ENCODE peak calls at places on chromosomes 2 and 18, in nine cellular contexts. One of them, this sample, is unnamed.

GRCh38 chr18:49648811-49649210 is 87.0 kb downstream of the LIPG start:
- DNase-seq in bronchial epithelial cell: no peak
- DNase-seq in stimulated activated CD8-positive, alpha-beta memory T cell treated with anti-CD3 and anti-CD28 coated beads, Interleukin-7, amount 100 ng/mL, for 1 hour: no peak
- DNase-seq in A549: no peak
- DNase-seq in NCI-H774: no peak
- DNase-seq in activated naive CD4-positive, alpha-beta T cell treated with anti-CD3 and anti-CD28 coated beads for 36 hours: no peak
- DNase-seq in fibroblast of lung: no peak
- DNase-seq in T-helper 2 cell: no peak
- DNase-seq in stimulated activated CD4-positive, alpha-beta T cell treated with anti-CD3 and anti-CD28 coated beads, Interleukin-1b, Interleukin-23, amount 100 ng/mL, for 24 hours: no peak
- DNase-seq in this sample: no peak

GRCh38 chr2:11775384-11775783 is 29.0 kb downstream of the LPIN1 start:
- DNase-seq in stimulated activated CD4-positive, alpha-beta T cell treated with anti-CD3 and anti-CD28 coated beads, Interleukin-1b, Interleukin-23, amount 100 ng/mL, for 24 hours: no peak
- DNase-seq in T-helper 2 cell: no peak
- DNase-seq in bronchial epithelial cell: no peak
- DNase-seq in activated naive CD4-positive, alpha-beta T cell treated with anti-CD3 and anti-CD28 coated beads for 36 hours: no peak
- DNase-seq in fibroblast of lung: peak; percentile 51
- DNase-seq in NCI-H774: no peak
- DNase-seq in A549: no peak
- DNase-seq in stimulated activated CD8-positive, alpha-beta memory T cell treated with anti-CD3 and anti-CD28 coated beads, Interleukin-7, amount 100 ng/mL, for 1 hour: no peak
- DNase-seq in this sample: no peak

GRCh38 chr2:216308532-216308931 is 63.8 kb downstream of the MARCHF4 start:
- DNase-seq in NCI-H774: no peak
- DNase-seq in fibroblast of lung: peak; percentile 94
- DNase-seq in stimulated activated CD4-positive, alpha-beta T cell treated with anti-CD3 and anti-CD28 coated beads, Interleukin-1b, Interleukin-23, amount 100 ng/mL, for 24 hours: no peak
- DNase-seq in stimulated activated CD8-positive, alpha-beta memory T cell treated with anti-CD3 and anti-CD28 coated beads, Interleukin-7, amount 100 ng/mL, for 1 hour: no peak
- DNase-seq in activated naive CD4-positive, alpha-beta T cell treated with anti-CD3 and anti-CD28 coated beads for 36 hours: no peak
- DNase-seq in A549: no peak
- DNase-seq in T-helper 2 cell: no peak
- DNase-seq in bronchial epithelial cell: no peak
- DNase-seq in this sample: no peak

GRCh38 chr2:44430340-44430739 is 68.6 kb downstream of the CAMKMT start:
- DNase-seq in stimulated activated CD8-positive, alpha-beta memory T cell treated with anti-CD3 and anti-CD28 coated beads, Interleukin-7, amount 100 ng/mL, for 1 hour: no peak
- DNase-seq in activated naive CD4-positive, alpha-beta T cell treated with anti-CD3 and anti-CD28 coated beads for 36 hours: no peak
- DNase-seq in bronchial epithelial cell: no peak
- DNase-seq in fibroblast of lung: no peak
- DNase-seq in NCI-H774: peak; percentile 20
- DNase-seq in A549: no peak
- DNase-seq in stimulated activated CD4-positive, alpha-beta T cell treated with anti-CD3 and anti-CD28 coated beads, Interleukin-1b, Interleukin-23, amount 100 ng/mL, for 24 hours: no peak
- DNase-seq in T-helper 2 cell: no peak
- DNase-seq in this sample: no peak

GRCh38 chr2:197307236-197307932 is 3.2 kb downstream of the ANKRD44 start:
- DNase-seq in stimulated activated CD4-positive, alpha-beta T cell treated with anti-CD3 and anti-CD28 coated beads, Interleukin-1b, Interleukin-23, amount 100 ng/mL, for 24 hours: no peak
- DNase-seq in NCI-H774: no peak
- DNase-seq in stimulated activated CD8-positive, alpha-beta memory T cell treated with anti-CD3 and anti-CD28 coated beads, Interleukin-7, amount 100 ng/mL, for 1 hour: no peak
- DNase-seq in A549: no peak
- DNase-seq in T-helper 2 cell: no peak
- DNase-seq in bronchial epithelial cell: no peak
- DNase-seq in fibroblast of lung: no peak
- DNase-seq in activated naive CD4-positive, alpha-beta T cell treated with anti-CD3 and anti-CD28 coated beads for 36 hours: no peak
- DNase-seq in this sample: no peak

GRCh38 chr2:9831670-9832069 is 11.6 kb upstream of the TAF1B start:
- DNase-seq in activated naive CD4-positive, alpha-beta T cell treated with anti-CD3 and anti-CD28 coated beads for 36 hours: no peak
- DNase-seq in stimulated activated CD4-positive, alpha-beta T cell treated with anti-CD3 and anti-CD28 coated beads, Interleukin-1b, Interleukin-23, amount 100 ng/mL, for 24 hours: no peak
- DNase-seq in stimulated activated CD8-positive, alpha-beta memory T cell treated with anti-CD3 and anti-CD28 coated beads, Interleukin-7, amount 100 ng/mL, for 1 hour: no peak
- DNase-seq in bronchial epithelial cell: no peak
- DNase-seq in T-helper 2 cell: no peak
- DNase-seq in NCI-H774: no peak
- DNase-seq in A549: no peak
- DNase-seq in fibroblast of lung: no peak
- DNase-seq in this sample: no peak

GRCh38 chr2:149737882-149738281 is 150.3 kb upstream of the MMADHC start:
- DNase-seq in activated naive CD4-positive, alpha-beta T cell treated with anti-CD3 and anti-CD28 coated beads for 36 hours: no peak
- DNase-seq in stimulated activated CD8-positive, alpha-beta memory T cell treated with anti-CD3 and anti-CD28 coated beads, Interleukin-7, amount 100 ng/mL, for 1 hour: no peak
- DNase-seq in fibroblast of lung: no peak
- DNase-seq in A549: no peak
- DNase-seq in T-helper 2 cell: no peak
- DNase-seq in NCI-H774: no peak
- DNase-seq in bronchial epithelial cell: peak; percentile 15
- DNase-seq in stimulated activated CD4-positive, alpha-beta T cell treated with anti-CD3 and anti-CD28 coated beads, Interleukin-1b, Interleukin-23, amount 100 ng/mL, for 24 hours: no peak
- DNase-seq in this sample: no peak

GRCh38 chr18:9094307-9095226 is 7.9 kb upstream of the NDUFV2 start:
- DNase-seq in T-helper 2 cell: no peak
- DNase-seq in A549: peak; percentile 89
- DNase-seq in stimulated activated CD4-positive, alpha-beta T cell treated with anti-CD3 and anti-CD28 coated beads, Interleukin-1b, Interleukin-23, amount 100 ng/mL, for 24 hours: no peak
- DNase-seq in fibroblast of lung: peak; percentile 90
- DNase-seq in NCI-H774: no peak
- DNase-seq in stimulated activated CD8-positive, alpha-beta memory T cell treated with anti-CD3 and anti-CD28 coated beads, Interleukin-7, amount 100 ng/mL, for 1 hour: no peak
- DNase-seq in activated naive CD4-positive, alpha-beta T cell treated with anti-CD3 and anti-CD28 coated beads for 36 hours: peak; percentile 81
- DNase-seq in bronchial epithelial cell: peak; percentile 80
- DNase-seq in this sample: peak; percentile 92

GRCh38 chr2:19648583-19648982 is 253.2 kb downstream of the TTC32 start:
- DNase-seq in NCI-H774: no peak
- DNase-seq in stimulated activated CD8-positive, alpha-beta memory T cell treated with anti-CD3 and anti-CD28 coated beads, Interleukin-7, amount 100 ng/mL, for 1 hour: no peak
- DNase-seq in A549: peak; percentile 66
- DNase-seq in stimulated activated CD4-positive, alpha-beta T cell treated with anti-CD3 and anti-CD28 coated beads, Interleukin-1b, Interleukin-23, amount 100 ng/mL, for 24 hours: no peak
- DNase-seq in fibroblast of lung: peak; percentile 81
- DNase-seq in T-helper 2 cell: no peak
- DNase-seq in activated naive CD4-positive, alpha-beta T cell treated with anti-CD3 and anti-CD28 coated beads for 36 hours: no peak
- DNase-seq in bronchial epithelial cell: peak; percentile 97
- DNase-seq in this sample: no peak

GRCh38 chr2:145341536-145341935 is 821.6 kb upstream of the ZEB2 start:
- DNase-seq in bronchial epithelial cell: no peak
- DNase-seq in activated naive CD4-positive, alpha-beta T cell treated with anti-CD3 and anti-CD28 coated beads for 36 hours: no peak
- DNase-seq in fibroblast of lung: no peak
- DNase-seq in NCI-H774: no peak
- DNase-seq in stimulated activated CD8-positive, alpha-beta memory T cell treated with anti-CD3 and anti-CD28 coated beads, Interleukin-7, amount 100 ng/mL, for 1 hour: no peak
- DNase-seq in stimulated activated CD4-positive, alpha-beta T cell treated with anti-CD3 and anti-CD28 coated beads, Interleukin-1b, Interleukin-23, amount 100 ng/mL, for 24 hours: no peak
- DNase-seq in A549: no peak
- DNase-seq in T-helper 2 cell: no peak
- DNase-seq in this sample: no peak

GRCh38 chr2:237290249-237290648 is 123.7 kb downstream of the COL6A3 start:
- DNase-seq in fibroblast of lung: peak; percentile 40
- DNase-seq in bronchial epithelial cell: no peak
- DNase-seq in A549: no peak
- DNase-seq in stimulated activated CD8-positive, alpha-beta memory T cell treated with anti-CD3 and anti-CD28 coated beads, Interleukin-7, amount 100 ng/mL, for 1 hour: no peak
- DNase-seq in NCI-H774: no peak
- DNase-seq in T-helper 2 cell: no peak
- DNase-seq in activated naive CD4-positive, alpha-beta T cell treated with anti-CD3 and anti-CD28 coated beads for 36 hours: no peak
- DNase-seq in stimulated activated CD4-positive, alpha-beta T cell treated with anti-CD3 and anti-CD28 coated beads, Interleukin-1b, Interleukin-23, amount 100 ng/mL, for 24 hours: no peak
- DNase-seq in this sample: no peak

GRCh38 chr2:65319674-65320041 is 92.0 kb downstream of the ACTR2 start:
- DNase-seq in fibroblast of lung: no peak
- DNase-seq in stimulated activated CD8-positive, alpha-beta memory T cell treated with anti-CD3 and anti-CD28 coated beads, Interleukin-7, amount 100 ng/mL, for 1 hour: no peak
- DNase-seq in T-helper 2 cell: no peak
- DNase-seq in activated naive CD4-positive, alpha-beta T cell treated with anti-CD3 and anti-CD28 coated beads for 36 hours: no peak
- DNase-seq in bronchial epithelial cell: no peak
- DNase-seq in NCI-H774: no peak
- DNase-seq in stimulated activated CD4-positive, alpha-beta T cell treated with anti-CD3 and anti-CD28 coated beads, Interleukin-1b, Interleukin-23, amount 100 ng/mL, for 24 hours: no peak
- DNase-seq in A549: no peak
- DNase-seq in this sample: no peak

GRCh38 chr2:128950760-128951159 is 632.1 kb upstream of the HS6ST1 start:
- DNase-seq in activated naive CD4-positive, alpha-beta T cell treated with anti-CD3 and anti-CD28 coated beads for 36 hours: no peak
- DNase-seq in stimulated activated CD4-positive, alpha-beta T cell treated with anti-CD3 and anti-CD28 coated beads, Interleukin-1b, Interleukin-23, amount 100 ng/mL, for 24 hours: no peak
- DNase-seq in NCI-H774: no peak
- DNase-seq in bronchial epithelial cell: no peak
- DNase-seq in fibroblast of lung: no peak
- DNase-seq in A549: no peak
- DNase-seq in T-helper 2 cell: no peak
- DNase-seq in stimulated activated CD8-positive, alpha-beta memory T cell treated with anti-CD3 and anti-CD28 coated beads, Interleukin-7, amount 100 ng/mL, for 1 hour: no peak
- DNase-seq in this sample: no peak

GRCh38 chr18:22681912-22682311 is 251.2 kb upstream of the RBBP8 start:
- DNase-seq in A549: no peak
- DNase-seq in stimulated activated CD4-positive, alpha-beta T cell treated with anti-CD3 and anti-CD28 coated beads, Interleukin-1b, Interleukin-23, amount 100 ng/mL, for 24 hours: no peak
- DNase-seq in NCI-H774: peak; percentile 2
- DNase-seq in bronchial epithelial cell: no peak
- DNase-seq in activated naive CD4-positive, alpha-beta T cell treated with anti-CD3 and anti-CD28 coated beads for 36 hours: no peak
- DNase-seq in fibroblast of lung: peak; percentile 35
- DNase-seq in stimulated activated CD8-positive, alpha-beta memory T cell treated with anti-CD3 and anti-CD28 coated beads, Interleukin-7, amount 100 ng/mL, for 1 hour: no peak
- DNase-seq in T-helper 2 cell: no peak
- DNase-seq in this sample: no peak

GRCh38 chr2:156649596-156649995 is 213.4 kb downstream of the GPD2 start:
- DNase-seq in stimulated activated CD8-positive, alpha-beta memory T cell treated with anti-CD3 and anti-CD28 coated beads, Interleukin-7, amount 100 ng/mL, for 1 hour: no peak
- DNase-seq in T-helper 2 cell: no peak
- DNase-seq in A549: no peak
- DNase-seq in activated naive CD4-positive, alpha-beta T cell treated with anti-CD3 and anti-CD28 coated beads for 36 hours: no peak
- DNase-seq in NCI-H774: no peak
- DNase-seq in stimulated activated CD4-positive, alpha-beta T cell treated with anti-CD3 and anti-CD28 coated beads, Interleukin-1b, Interleukin-23, amount 100 ng/mL, for 24 hours: no peak
- DNase-seq in fibroblast of lung: peak; percentile 3
- DNase-seq in bronchial epithelial cell: no peak
- DNase-seq in this sample: no peak

GRCh38 chr2:100974712-100975520 is 27.2 kb upstream of the RPL31 start:
- DNase-seq in T-helper 2 cell: no peak
- DNase-seq in A549: no peak
- DNase-seq in stimulated activated CD8-positive, alpha-beta memory T cell treated with anti-CD3 and anti-CD28 coated beads, Interleukin-7, amount 100 ng/mL, for 1 hour: no peak
- DNase-seq in NCI-H774: no peak
- DNase-seq in bronchial epithelial cell: no peak
- DNase-seq in fibroblast of lung: no peak
- DNase-seq in activated naive CD4-positive, alpha-beta T cell treated with anti-CD3 and anti-CD28 coated beads for 36 hours: no peak
- DNase-seq in stimulated activated CD4-positive, alpha-beta T cell treated with anti-CD3 and anti-CD28 coated beads, Interleukin-1b, Interleukin-23, amount 100 ng/mL, for 24 hours: no peak
- DNase-seq in this sample: no peak

GRCh38 chr2:150618215-150618905 is 130.9 kb upstream of the RND3 start:
- DNase-seq in A549: no peak
- DNase-seq in NCI-H774: no peak
- DNase-seq in stimulated activated CD8-positive, alpha-beta memory T cell treated with anti-CD3 and anti-CD28 coated beads, Interleukin-7, amount 100 ng/mL, for 1 hour: no peak
- DNase-seq in bronchial epithelial cell: peak; percentile 80
- DNase-seq in fibroblast of lung: peak; percentile 70
- DNase-seq in stimulated activated CD4-positive, alpha-beta T cell treated with anti-CD3 and anti-CD28 coated beads, Interleukin-1b, Interleukin-23, amount 100 ng/mL, for 24 hours: no peak
- DNase-seq in T-helper 2 cell: no peak
- DNase-seq in activated naive CD4-positive, alpha-beta T cell treated with anti-CD3 and anti-CD28 coated beads for 36 hours: no peak
- DNase-seq in this sample: no peak

GRCh38 chr2:46171441-46171953 is 125.7 kb upstream of the EPAS1 start:
- DNase-seq in A549: peak; percentile 59
- DNase-seq in T-helper 2 cell: no peak
- DNase-seq in activated naive CD4-positive, alpha-beta T cell treated with anti-CD3 and anti-CD28 coated beads for 36 hours: no peak
- DNase-seq in bronchial epithelial cell: peak; percentile 92
- DNase-seq in fibroblast of lung: peak; percentile 84
- DNase-seq in stimulated activated CD8-positive, alpha-beta memory T cell treated with anti-CD3 and anti-CD28 coated beads, Interleukin-7, amount 100 ng/mL, for 1 hour: no peak
- DNase-seq in NCI-H774: no peak
- DNase-seq in stimulated activated CD4-positive, alpha-beta T cell treated with anti-CD3 and anti-CD28 coated beads, Interleukin-1b, Interleukin-23, amount 100 ng/mL, for 24 hours: no peak
- DNase-seq in this sample: no peak